ENCODE peak calls at places on chromosomes 12 and 14, in five cellular contexts. V is A549, T is HepG2, M is GM12878, W is K562. E is an unnamed sample.

GRCh38 chr14:24858052-24858451 is 191.9 kb downstream of the STXBP6 start:
- DNase-seq in T (no peak), M (no peak), V (no peak), W (no peak), E (no peak)

GRCh38 chr12:64701283-64701682 is 57.9 kb downstream of the GNS start:
- DNase-seq in W (no peak), V (no peak), T (no peak), M (no peak), E (no peak)

GRCh38 chr14:50069325-50069724 is 47.0 kb downstream of the VCPKMT start:
- DNase-seq in V (no peak), T (no peak), W (no peak), M (no peak), E (no peak)

GRCh38 chr12:122839907-122840554 is 4.8 kb downstream of the HIP1R start:
- DNase-seq in T (no peak), M (no peak), W (no peak), V (no peak), E (no peak)

GRCh38 chr12:66901136-66901932 is 222.5 kb upstream of the GRIP1 start:
- DNase-seq in T (no peak), V (no peak), W (no peak), M (peak; percentile 33), E (peak; percentile 7)

GRCh38 chr14:49687942-49688700 is at the start of gene POLE2:
- DNase-seq in T (peak; percentile 55), M (no peak), V (peak; percentile 55), W (peak; percentile 86), E (peak; percentile 90)

GRCh38 chr14:69363055-69363454 is 35.0 kb downstream of the ERH start:
- DNase-seq in M (no peak), V (no peak), W (peak; percentile 14), T (peak; percentile 6), E (no peak)

GRCh38 chr14:74459289-74459946 is 33.4 kb upstream of the SYNDIG1L start:
- DNase-seq in T (peak; percentile 24), M (no peak), W (peak; percentile 41), V (peak; percentile 51), E (peak; percentile 48)

GRCh38 chr12:64943686-64944085 is 119.2 kb downstream of the TBC1D30 start:
- DNase-seq in W (no peak), M (no peak), V (no peak), T (no peak), E (peak; percentile 59)

GRCh38 chr12:49541911-49542505 is 3.2 kb downstream of the KCNH3 start:
- DNase-seq in T (no peak), V (no peak), W (no peak), M (no peak), E (peak; percentile 27)

GRCh38 chr14:86221000-86221399 is 691.1 kb downstream of the FLRT2 start:
- DNase-seq in W (peak; percentile 3), V (no peak), T (peak; percentile 3), M (no peak), E (no peak)

GRCh38 chr12:9701380-9702154 is 31.3 kb downstream of the CLECL1 start:
- DNase-seq in M (no peak), W (no peak), V (no peak), T (no peak), E (no peak)

GRCh38 chr12:124088232-124088907 is 115.4 kb downstream of the ZNF664 start:
- DNase-seq in M (no peak), T (no peak), W (no peak), V (no peak), E (no peak)

GRCh38 chr12:105018761-105019160 is 32.6 kb downstream of the NOPCHAP1 start:
- DNase-seq in V (no peak), W (no peak), T (no peak), M (no peak), E (no peak)

GRCh38 chr12:105014603-105015002 is 28.5 kb downstream of the NOPCHAP1 start:
- DNase-seq in W (no peak), V (no peak), M (no peak), T (no peak), E (no peak)

GRCh38 chr12:105013892-105014291 is 27.8 kb downstream of the NOPCHAP1 start:
- DNase-seq in W (no peak), V (no peak), M (no peak), T (no peak), E (peak; percentile 28)

GRCh38 chr12:105020241-105020962 is 34.3 kb downstream of the NOPCHAP1 start:
- DNase-seq in W (no peak), T (no peak), V (no peak), M (no peak), E (no peak)

GRCh38 chr12:105018001-105018400 is 31.9 kb downstream of the NOPCHAP1 start:
- DNase-seq in M (no peak), V (no peak), W (no peak), T (no peak), E (no peak)
- TF ChIP-seq MYC in M (no peak), V (no peak), W (no peak), T (no peak), E (no peak)

GRCh38 chr12:106223485-106224391 is 24.1 kb downstream of the CKAP4 start:
- DNase-seq in T (peak; percentile 45), M (no peak), V (peak; percentile 90), W (peak; percentile 73), E (peak; percentile 68)
- TF ChIP-seq CTCF in T (peak; percentile 93), M (peak; percentile 95), V (peak; percentile 88), W (peak; percentile 84), E (peak; percentile 92)

GRCh38 chr12:53489242-53489915 is 9.9 kb downstream of the MAP3K12 start:
- DNase-seq in M (no peak), W (no peak), V (no peak), T (no peak), E (no peak)
- TF ChIP-seq POLR2A in M (no peak), W (no peak), V (no peak), T (no peak), E (no peak)

GRCh38 chr12:99567072-99567471 is 80.5 kb upstream of the GARIN6 start:
- DNase-seq in V (no peak), W (no peak), M (no peak), T (no peak), E (no peak)
- TF ChIP-seq MYC in V (no peak), W (no peak), M (no peak), T (no peak), E (no peak)

DNA sequence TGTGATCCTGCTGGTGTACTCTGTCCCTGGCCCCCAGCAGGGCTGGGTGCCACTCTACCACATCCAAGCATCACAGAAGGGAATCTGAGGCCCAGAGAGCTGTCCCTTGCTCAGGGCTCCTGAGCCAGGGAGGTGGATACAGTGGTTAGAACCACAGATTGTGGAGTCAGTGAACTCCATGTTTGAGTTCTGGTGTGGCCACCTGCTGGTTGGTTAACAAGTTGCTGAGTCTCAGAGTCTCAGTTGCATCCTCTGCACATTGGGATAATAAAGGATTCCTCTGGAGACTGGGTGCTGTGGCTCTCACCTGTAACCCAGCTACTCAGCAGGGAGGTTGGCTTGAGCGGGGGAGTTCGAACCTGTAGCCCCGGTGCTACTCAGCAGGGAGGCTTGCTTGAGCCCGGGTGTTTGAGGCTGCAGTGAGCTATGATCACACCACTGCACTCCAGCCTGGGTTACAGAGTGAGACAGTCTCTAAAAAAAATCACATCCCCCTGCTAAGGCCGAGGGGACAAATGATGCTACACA is 39.4 kb downstream of the MVK start:
- DNase-seq in M (no peak), T (peak; percentile 41), W (peak; percentile 44), V (peak; percentile 30), E (peak; percentile 52)
- TF ChIP-seq CTCF in M (peak; percentile 40), T (peak; percentile 63), W (peak; percentile 47), V (peak; percentile 27), E (peak; percentile 58)

DNA sequence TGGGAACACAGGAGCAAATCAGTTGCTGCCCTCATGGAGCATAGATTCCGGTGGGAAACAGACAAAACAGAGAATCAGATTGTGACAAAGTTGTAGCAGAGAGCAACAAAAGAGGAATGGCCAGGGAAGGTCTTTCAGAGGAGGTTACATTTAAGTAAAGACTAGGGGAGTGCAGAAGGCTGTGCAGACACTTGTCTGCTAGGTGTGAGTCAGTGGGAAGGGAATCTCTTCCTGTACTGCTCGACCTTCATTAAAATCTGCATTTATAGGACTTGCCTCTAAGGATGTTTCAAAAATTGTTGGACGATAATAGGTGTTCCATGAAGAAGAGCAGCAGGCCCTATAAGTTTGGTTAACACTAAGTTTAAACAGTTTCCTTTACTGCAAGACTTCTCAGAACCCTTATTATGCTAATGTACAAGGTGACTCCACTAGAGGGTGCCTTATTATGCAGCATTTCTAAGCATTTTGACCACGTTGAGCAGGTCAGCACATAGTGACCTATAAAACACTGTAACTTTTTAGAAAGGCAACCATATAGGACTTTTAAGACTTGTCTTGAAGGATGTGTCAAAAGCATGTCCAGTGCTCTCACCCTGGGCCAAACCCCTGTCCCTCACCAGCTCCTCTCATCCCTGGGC is 91.8 kb upstream of the RIC8B start:
- DNase-seq in T (peak; percentile 8), M (no peak), W (peak; percentile 40), V (no peak), E (peak; percentile 53)
- TF ChIP-seq POLR2A in T (no peak), M (no peak), W (no peak), V (no peak), E (no peak)

GRCh38 chr12:1993871-1994371 is 10.3 kb downstream of the DCP1B start:
- DNase-seq in W (no peak), M (no peak), V (no peak), T (peak; percentile 86), E (peak; percentile 56)
- TF ChIP-seq MYC in W (no peak), M (no peak), V (no peak), T (no peak), E (no peak)

DNA sequence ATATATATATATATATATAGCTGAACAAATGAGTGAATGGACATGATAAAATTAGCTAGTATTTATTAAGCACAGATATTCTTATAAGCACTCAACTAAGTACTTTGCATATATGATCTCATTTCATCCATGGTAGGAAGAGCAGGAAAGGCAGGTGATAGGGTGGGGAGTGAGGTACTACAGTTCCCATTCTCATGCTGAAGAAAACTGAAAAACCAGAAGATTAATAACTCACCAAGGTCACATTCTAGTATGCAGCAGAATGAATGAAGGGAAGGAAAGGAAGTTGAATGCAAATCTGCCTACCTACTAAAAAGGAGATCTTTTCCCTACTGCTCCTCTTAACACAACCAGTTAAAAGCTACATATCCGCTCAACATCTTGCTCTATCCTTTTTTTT is 298.1 kb upstream of the TMPO start:
- DNase-seq in W (no peak), T (no peak), V (no peak), M (no peak), E (no peak)
- TF ChIP-seq CTCF in W (no peak), T (no peak), V (no peak), M (no peak), E (no peak)

DNA sequence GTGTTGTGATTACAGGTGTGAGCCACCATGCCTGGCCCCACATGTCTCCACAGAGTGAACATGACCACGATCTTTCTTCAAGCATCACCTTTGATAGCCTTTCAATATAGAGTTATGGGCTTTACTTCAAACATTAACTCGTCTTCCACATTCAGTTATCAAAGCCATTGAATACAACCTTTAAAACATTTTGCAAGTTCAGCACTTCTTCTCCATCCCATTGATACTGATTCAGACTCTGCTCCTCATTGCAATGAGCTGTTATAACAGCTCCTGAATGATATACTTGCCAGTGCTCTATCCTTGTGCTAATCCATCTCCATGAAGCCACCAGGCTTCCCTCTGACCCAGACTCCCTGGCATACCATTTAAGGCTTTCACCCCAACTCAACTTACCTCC is 223.5 kb upstream of the EEA1 start:
- DNase-seq in W (no peak), T (no peak), V (no peak), M (no peak), E (no peak)
- TF ChIP-seq POLR2A in W (no peak), T (no peak), V (no peak), M (no peak), E (no peak)